ENCODE peak calls at places on chromosomes 11 and 22, in four cellular contexts. G is tibial nerve, B is heart left ventricle, M is IMR-90. Y is an unnamed sample. For H3K36me3, the result is how much of the 10 kb centered on the place peaks cover.

GRCh38 chr11:69310934-69311766 is 17.2 kb downstream of the MYEOV start:
- DNase-seq in M (no peak), B (no peak), G (no peak), Y (no peak)

GRCh38 chr11:17391493-17392355 is 3.3 kb upstream of the KCNJ11 start:
- DNase-seq in G (no peak), M (no peak), B (no peak), Y (no peak)

GRCh38 chr22:49577168-49578060 is 250.3 kb downstream of the BRD1 start:
- DNase-seq in G (no peak), B (no peak), M (no peak), Y (no peak)

GRCh38 chr11:73230931-73231330 is 12.8 kb downstream of the P2RY2 start:
- DNase-seq in B (no peak), M (no peak), G (no peak), Y (peak)

GRCh38 chr11:69157156-69157821 is 1.6 kb downstream of the SMIM38 start:
- DNase-seq in G (peak), M (peak), B (peak), Y (peak)

GRCh38 chr11:47514825-47515647 is 37.9 kb downstream of the CELF1 start:
- DNase-seq in M (peak), B (no peak), G (no peak), Y (no peak)

GRCh38 chr11:102662607-102663006 is 37.5 kb upstream of the MMP20 start:
- DNase-seq in B (no peak), G (no peak), M (no peak), Y (no peak)

GRCh38 chr11:130165601-130166456 is 6.2 kb downstream of the ST14 start:
- DNase-seq in B (no peak), G (no peak), M (no peak), Y (no peak)

GRCh38 chr11:106022795-106023275 is 795 bp upstream of the MSANTD4 start:
- DNase-seq in B (no peak), M (no peak), G (no peak), Y (no peak)

GRCh38 chr22:44276041-44276440 is 36.7 kb downstream of the SHISAL1 start:
- DNase-seq in B (no peak), G (no peak), M (no peak), Y (no peak)

GRCh38 chr11:44680982-44681597 is 45.7 kb upstream of the TSPAN18 start:
- DNase-seq in M (no peak), G (no peak), B (no peak), Y (no peak)

GRCh38 chr11:34886609-34887008 is 29.6 kb downstream of the APIP start:
- DNase-seq in B (no peak), M (no peak), G (no peak), Y (no peak)

GRCh38 chr11:77446911-77447629 is 26.8 kb downstream of the PAK1 start:
- DNase-seq in B (no peak), M (no peak), G (no peak), Y (no peak)

GRCh38 chr11:95764267-95764898 is 25.2 kb downstream of the FAM76B start:
- DNase-seq in G (no peak), B (no peak), M (peak), Y (no peak)

GRCh38 chr11:96342971-96343711 is at the start of gene MAML2:
- DNase-seq in G (peak), M (peak), B (peak), Y (peak)

GRCh38 chr11:22976146-22976545 is 115.9 kb upstream of the CCDC179 start:
- DNase-seq in B (no peak), M (peak), G (no peak), Y (no peak)

GRCh38 chr11:22671751-22672150 is 5.3 kb downstream of the GAS2 start:
- DNase-seq in B (no peak), M (peak), G (no peak), Y (no peak)

GRCh38 chr11:74442601-74443000 is 24.7 kb downstream of the KCNE3 start:
- DNase-seq in B (no peak), G (no peak), M (peak), Y (no peak)

GRCh38 chr11:2548596-2548995 is 103.8 kb downstream of the KCNQ1 start:
- DNase-seq in G (no peak), M (no peak), B (no peak), Y (no peak)

GRCh38 chr11:12377824-12378593 is 638 bp downstream of the PARVA start:
- DNase-seq in G (peak), M (peak), B (peak), Y (peak)

GRCh38 chr11:130001491-130002351 is 914 bp downstream of the PRDM10 start:
- DNase-seq in B (peak), G (no peak), M (peak), Y (no peak)

GRCh38 chr11:87460269-87460668 is 422.5 kb downstream of the TMEM135 start:
- DNase-seq in M (no peak), G (no peak), B (no peak), Y (no peak)

GRCh38 chr22:44369241-44369652 is 56.5 kb upstream of the SHISAL1 start:
- DNase-seq in B (peak), M (no peak), G (no peak), Y (no peak)

GRCh38 chr22:50695421-50696250 is 23.0 kb downstream of the SHANK3 start:
- DNase-seq in M (no peak), G (no peak), B (peak), Y (no peak)

GRCh38 chr11:24842308-24842707 is 345.5 kb downstream of the LUZP2 start:
- DNase-seq in M (no peak), B (no peak), G (no peak), Y (no peak)

GRCh38 chr11:33211153-33211552 is 46.0 kb upstream of the HIPK3 start:
- DNase-seq in M (no peak), B (no peak), G (no peak), Y (no peak)

GRCh38 chr11:46889689-46890475 is 28.5 kb downstream of the LRP4 start:
- DNase-seq in G (peak), M (peak), B (no peak), Y (peak)

GRCh38 chr22:27100789-27101188 is 443.4 kb downstream of the MIAT start:
- DNase-seq in M (peak), B (no peak), G (no peak), Y (no peak)

GRCh38 chr11:81174646-81175330 is 1558.9 kb downstream of the FAM181B start:
- DNase-seq in G (no peak), B (no peak), M (no peak), Y (no peak)

GRCh38 chr22:46053563-46054090 is 76.7 kb upstream of the WNT7B start:
- DNase-seq in G (peak), B (peak), M (peak), Y (peak)

GRCh38 chr11:88399171-88399570 is 61.6 kb upstream of the CTSC start:
- DNase-seq in B (no peak), M (no peak), G (no peak), Y (no peak)

GRCh38 chr11:126631399-126631798 is 275.9 kb downstream of the ST3GAL4 start:
- DNase-seq in G (no peak), M (no peak), B (no peak), Y (no peak)

GRCh38 chr11:111981270-111981669 is 43.9 kb upstream of the DLAT start:
- DNase-seq in M (no peak), B (no peak), G (no peak), Y (no peak)

GRCh38 chr11:22703040-22703439 is 36.6 kb downstream of the GAS2 start:
- DNase-seq in G (no peak), B (no peak), M (peak), Y (no peak)

GRCh38 chr11:72700026-72700610 is 25.9 kb upstream of the PDE2A start:
- DNase-seq in M (peak), B (no peak), G (no peak), Y (no peak)

GRCh38 chr11:106642331-106642730 is 375.9 kb downstream of the GUCY1A2 start:
- DNase-seq in G (no peak), M (peak), B (no peak), Y (no peak)

GRCh38 chr11:2443406-2443805 is 908 bp downstream of the TRPM5 start:
- DNase-seq in B (peak), M (no peak), G (no peak), Y (no peak)

DNA sequence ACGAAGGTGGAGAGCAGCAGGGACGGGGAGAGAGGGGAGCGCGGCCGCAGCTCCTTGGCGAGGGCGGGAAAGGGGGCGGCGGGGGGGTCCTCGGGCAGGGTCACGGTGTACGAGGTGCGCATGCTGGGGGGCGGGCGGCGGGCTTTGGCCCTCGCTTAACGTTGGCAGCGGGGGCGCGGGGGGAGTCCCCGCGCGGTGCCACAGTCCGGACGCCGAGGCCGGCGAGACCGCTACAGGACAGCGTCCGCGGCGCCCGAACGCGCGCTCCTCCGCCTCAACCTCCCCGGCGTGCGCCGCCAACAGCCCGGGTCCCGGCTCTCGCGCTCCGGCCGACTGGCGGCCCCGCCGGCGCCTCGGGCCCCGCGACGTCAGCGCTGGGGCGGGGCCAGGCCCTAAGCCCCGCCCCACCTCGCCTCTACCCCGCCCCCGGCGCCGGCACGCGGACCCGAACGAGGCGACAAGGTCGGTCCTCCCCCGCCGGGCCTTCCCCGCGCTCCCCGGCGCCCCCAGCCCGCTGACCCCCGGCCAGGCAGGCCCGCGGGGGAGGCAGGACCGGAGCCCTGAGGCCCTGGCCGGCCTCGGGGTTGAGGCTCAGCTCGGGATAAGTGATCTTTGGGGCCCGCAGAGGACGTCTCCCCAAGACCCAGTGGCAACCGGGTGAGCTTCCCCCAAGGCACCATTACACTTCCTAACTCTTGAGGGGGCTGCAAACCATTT is 17.5 kb downstream of the USP2 start:
- DNase-seq in G (no peak), B (peak), M (no peak), Y (peak)
- H3K27ac ChIP-seq in G (peak), B (peak), M (no peak), Y (peak)

GRCh38 chr11:64364435-64364834 is 5.5 kb downstream of the RPS6KA4 start:
- DNase-seq in B (no peak), M (no peak), G (no peak), Y (no peak)
- H3K36me3 ChIP-seq in B (half or more), M (half or more), G (half or more), Y (under half)

GRCh38 chr22:36065775-36066544 is 37.3 kb upstream of the RBFOX2 start:
- DNase-seq in M (peak), G (peak), B (peak), Y (peak)
- TF ChIP-seq POLR2A in M (no peak), G (no peak), B (peak), Y (peak)

GRCh38 chr11:68040121-68040956 is 1.5 kb downstream of the TCIRG1 start:
- DNase-seq in M (peak), B (peak), G (peak), Y (peak)
- H3K27ac ChIP-seq in M (peak), B (peak), G (peak), Y (peak)

GRCh38 chr22:21790359-21790758 is 54.8 kb upstream of the YPEL1 start:
- DNase-seq in M (no peak), G (no peak), B (no peak), Y (no peak)
- H3K36me3 ChIP-seq in M (under half), G (half or more), B (half or more), Y (under half)

DNA sequence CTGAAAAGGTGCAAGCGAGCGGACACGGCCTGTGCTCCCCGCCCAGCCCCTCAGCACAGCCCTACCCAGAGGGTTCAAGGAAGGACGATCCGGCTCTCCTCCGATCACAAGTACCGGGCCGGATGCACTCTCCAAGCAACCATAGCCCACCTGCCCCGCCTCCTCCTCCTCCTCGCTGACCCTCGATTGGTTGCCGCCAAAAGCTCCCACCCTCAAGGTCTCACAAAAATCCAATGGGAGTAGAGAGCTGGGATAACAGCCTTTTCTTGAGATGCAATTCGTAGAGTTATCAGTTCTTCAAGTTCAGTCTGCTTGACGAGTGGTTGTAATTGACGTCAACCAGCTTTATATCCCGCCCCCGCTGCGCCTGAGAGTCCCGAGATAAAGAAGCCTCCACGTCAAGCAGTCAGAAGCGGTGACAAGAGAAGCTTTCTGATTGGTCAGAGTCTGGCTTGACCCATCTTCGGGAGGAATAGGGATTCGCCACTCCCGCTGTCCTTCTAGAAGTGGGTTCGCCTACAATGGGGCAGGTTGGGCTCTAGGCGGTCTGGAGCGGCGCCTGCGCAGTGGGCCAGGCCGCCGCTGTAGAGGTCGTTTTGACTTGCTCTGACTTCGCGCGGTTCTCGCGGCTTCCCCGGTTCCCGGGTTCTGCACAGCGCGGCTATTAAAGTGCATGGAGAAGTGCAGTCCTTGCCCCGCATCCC is at the start of gene IFT27:
- DNase-seq in G (peak), B (peak), M (peak), Y (peak)
- TF ChIP-seq POLR2A in G (no peak), B (peak), M (peak), Y (peak)

GRCh38 chr22:36419912-36420882 is 32.4 kb upstream of the MYH9 start:
- DNase-seq in M (no peak), G (peak), B (no peak), Y (no peak)
- H3K27ac ChIP-seq in M (peak), G (peak), B (peak), Y (peak)

Y was measured in uterus.